ENCODE peak calls at places on chromosomes 1 and 21, in eight cellular contexts. P is HepG2, O is upper lobe of left lung, Q is Panc1, H is GM12878, K is HCT116, V is GM23338, Y is K562. W is an unnamed sample.

GRCh38 chr1:208235983-208236761 is 8.0 kb downstream of the PLXNA2 start:
- ATAC-seq in P (peak), O (no peak), Q (no peak), H (peak), K (no peak), V (no peak), Y (peak), W (peak)

GRCh38 chr1:62213075-62213914 is 18.6 kb downstream of the L1TD1 start:
- ATAC-seq in P (no peak), O (no peak), Q (no peak), H (no peak), K (no peak), V (peak), Y (no peak), W (no peak)

GRCh38 chr1:26098602-26099001 is 13.0 kb upstream of the PDIK1L start:
- ATAC-seq in P (no peak), O (no peak), Q (no peak), H (no peak), K (no peak), V (no peak), Y (no peak), W (no peak)

GRCh38 chr1:239816090-239816812 is 275.4 kb upstream of the FMN2 start:
- ATAC-seq in P (peak), O (peak), Q (peak), H (no peak), K (no peak), V (peak), Y (no peak), W (peak)

GRCh38 chr1:119253366-119253765 is 112.9 kb upstream of the WARS2 start:
- ATAC-seq in P (no peak), O (no peak), Q (no peak), H (no peak), K (no peak), V (no peak), Y (no peak), W (no peak)

GRCh38 chr1:14538335-14538734 is 60.1 kb upstream of the KAZN start:
- ATAC-seq in P (no peak), O (no peak), Q (no peak), H (peak), K (peak), V (peak), Y (peak), W (no peak)

GRCh38 chr1:227072991-227073390 is 132.9 kb downstream of the COQ8A start:
- ATAC-seq in P (no peak), O (no peak), Q (no peak), H (peak), K (no peak), V (no peak), Y (no peak), W (no peak)

GRCh38 chr1:178564086-178564782 is 51.3 kb downstream of the TEX35 start:
- ATAC-seq in P (peak), O (no peak), Q (no peak), H (no peak), K (no peak), V (no peak), Y (no peak), W (no peak)

GRCh38 chr1:111446967-111447892 is 1.8 kb downstream of the WDR77 start:
- ATAC-seq in P (no peak), O (no peak), Q (no peak), H (no peak), K (no peak), V (no peak), Y (no peak), W (no peak)

GRCh38 chr1:79638382-79638781 is 631.9 kb upstream of the ADGRL4 start:
- ATAC-seq in P (no peak), O (no peak), Q (no peak), H (peak), K (no peak), V (no peak), Y (no peak), W (no peak)

GRCh38 chr21:26732442-26733221 is 112.6 kb downstream of the ADAMTS1 start:
- ATAC-seq in P (peak), O (peak), Q (no peak), H (no peak), K (peak), V (peak), Y (no peak), W (peak)

GRCh38 chr1:202850593-202851362 is 38.2 kb downstream of the RABIF start:
- ATAC-seq in P (peak), O (no peak), Q (no peak), H (no peak), K (no peak), V (no peak), Y (no peak), W (no peak)

GRCh38 chr1:192907545-192908243 is 98.9 kb downstream of the RGS2 start:
- ATAC-seq in P (no peak), O (no peak), Q (no peak), H (peak), K (no peak), V (no peak), Y (no peak), W (peak)

GRCh38 chr1:78627321-78627720 is 7.1 kb downstream of the IFI44L start:
- ATAC-seq in P (no peak), O (no peak), Q (no peak), H (no peak), K (no peak), V (no peak), Y (no peak), W (no peak)

GRCh38 chr21:35578350-35578782 is 482.0 kb downstream of the SETD4 start:
- ATAC-seq in P (no peak), O (no peak), Q (no peak), H (no peak), K (no peak), V (no peak), Y (no peak), W (no peak)

GRCh38 chr1:230117694-230118093 is 50.7 kb downstream of the GALNT2 start:
- ATAC-seq in P (no peak), O (no peak), Q (no peak), H (no peak), K (no peak), V (no peak), Y (no peak), W (no peak)

GRCh38 chr1:159100589-159100988 is 24.0 kb upstream of the AIM2 start:
- ATAC-seq in P (no peak), O (no peak), Q (no peak), H (no peak), K (no peak), V (no peak), Y (no peak), W (no peak)

GRCh38 chr1:155940993-155941844 is at the start of gene RXFP4:
- ATAC-seq in P (peak), O (peak), Q (peak), H (peak), K (peak), V (peak), Y (peak), W (no peak)

GRCh38 chr1:182713939-182714338 is 29.6 kb upstream of the RGS8 start:
- ATAC-seq in P (no peak), O (no peak), Q (no peak), H (no peak), K (no peak), V (no peak), Y (no peak), W (no peak)

GRCh38 chr1:41341756-41342562 is 19.3 kb upstream of the FOXO6 start:
- ATAC-seq in P (peak), O (no peak), Q (peak), H (no peak), K (peak), V (peak), Y (peak), W (no peak)

GRCh38 chr1:212118872-212119260 is 83.3 kb downstream of the DTL start:
- ATAC-seq in P (no peak), O (no peak), Q (no peak), H (peak), K (no peak), V (no peak), Y (no peak), W (no peak)

GRCh38 chr1:55974714-55975441 is 604.5 kb downstream of the PLPP3 start:
- ATAC-seq in P (no peak), O (no peak), Q (no peak), H (no peak), K (no peak), V (no peak), Y (no peak), W (peak)

GRCh38 chr1:220594356-220594755 is 66.4 kb downstream of the MARK1 start:
- ATAC-seq in P (no peak), O (no peak), Q (no peak), H (no peak), K (no peak), V (no peak), Y (no peak), W (no peak)

GRCh38 chr1:7695181-7696117 is 75.6 kb upstream of the VAMP3 start:
- ATAC-seq in P (no peak), O (no peak), Q (no peak), H (no peak), K (no peak), V (no peak), Y (no peak), W (no peak)

GRCh38 chr1:180912801-180913616 is at the start of gene KIAA1614:
- ATAC-seq in P (no peak), O (no peak), Q (peak), H (peak), K (no peak), V (peak), Y (no peak), W (peak)

GRCh38 chr1:32892368-32893197 is 6.3 kb downstream of the HPCA start:
- ATAC-seq in P (peak), O (no peak), Q (peak), H (peak), K (peak), V (peak), Y (peak), W (peak)

GRCh38 chr1:150022357-150022756 is 11.8 kb upstream of the OTUD7B start:
- ATAC-seq in P (no peak), O (peak), Q (no peak), H (no peak), K (peak), V (peak), Y (peak), W (no peak)

GRCh38 chr1:208917719-208918118 is 665.8 kb upstream of the CAMK1G start:
- ATAC-seq in P (no peak), O (no peak), Q (no peak), H (no peak), K (no peak), V (no peak), Y (no peak), W (no peak)

GRCh38 chr1:19495000-19495656 is 9.8 kb upstream of the CAPZB start:
- ATAC-seq in P (no peak), O (no peak), Q (no peak), H (no peak), K (no peak), V (no peak), Y (peak), W (peak)

GRCh38 chr1:188782220-188782841 is 1695.3 kb downstream of the BRINP3 start:
- ATAC-seq in P (peak), O (peak), Q (peak), H (peak), K (peak), V (peak), Y (peak), W (no peak)

GRCh38 chr1:213381572-213382084 is 330.6 kb downstream of the RPS6KC1 start:
- ATAC-seq in P (no peak), O (no peak), Q (peak), H (no peak), K (no peak), V (peak), Y (no peak), W (no peak)

GRCh38 chr1:229848762-229849677 is 218.0 kb upstream of the GALNT2 start:
- ATAC-seq in P (peak), O (no peak), Q (peak), H (peak), K (peak), V (peak), Y (peak), W (no peak)

GRCh38 chr1:193952778-193953374 is 766.5 kb upstream of the B3GALT2 start:
- ATAC-seq in P (no peak), O (no peak), Q (no peak), H (no peak), K (no peak), V (no peak), Y (no peak), W (no peak)

GRCh38 chr1:8201331-8201861 is 116.5 kb upstream of the SLC45A1 start:
- ATAC-seq in P (peak), O (peak), Q (peak), H (no peak), K (peak), V (peak), Y (no peak), W (no peak)

GRCh38 chr21:37208741-37209225 is 58.4 kb downstream of the VPS26C start:
- ATAC-seq in P (peak), O (no peak), Q (no peak), H (peak), K (no peak), V (no peak), Y (no peak), W (no peak)

GRCh38 chr1:24793762-24794161 is 48.5 kb downstream of the CLIC4 start:
- ATAC-seq in P (no peak), O (no peak), Q (no peak), H (no peak), K (no peak), V (no peak), Y (no peak), W (peak)

GRCh38 chr1:114260805-114261488 is 107.3 kb upstream of the SYT6 start:
- ATAC-seq in P (no peak), O (no peak), Q (no peak), H (no peak), K (no peak), V (no peak), Y (no peak), W (no peak)

DNA sequence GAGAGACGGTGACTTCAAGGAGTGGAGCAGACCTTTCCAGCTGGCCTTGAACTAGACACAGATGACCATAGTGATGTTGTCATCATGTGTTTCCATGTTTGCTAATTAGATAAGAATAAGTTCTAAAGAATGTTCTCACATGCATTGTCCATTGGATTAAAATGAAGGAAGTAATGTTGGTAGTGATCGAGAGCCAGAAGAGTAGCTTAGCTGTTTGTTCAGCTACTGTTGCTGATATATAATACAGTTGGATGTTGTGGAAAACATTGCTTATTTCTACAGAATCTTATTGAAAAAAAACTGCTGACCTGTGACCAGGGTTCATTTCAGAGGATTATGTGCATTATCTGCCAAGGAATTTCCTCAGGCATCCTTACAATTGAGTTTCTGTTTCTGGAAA is 249.1 kb upstream of the POGK start:
- ATAC-seq in P (no peak), O (no peak), Q (no peak), H (no peak), K (no peak), V (no peak), Y (no peak), W (no peak)
- TF ChIP-seq POLR2AphosphoS5 in P (no peak), O (no peak), Q (no peak), H (no peak), K (no peak), V (no peak), Y (no peak), W (no peak)

DNA sequence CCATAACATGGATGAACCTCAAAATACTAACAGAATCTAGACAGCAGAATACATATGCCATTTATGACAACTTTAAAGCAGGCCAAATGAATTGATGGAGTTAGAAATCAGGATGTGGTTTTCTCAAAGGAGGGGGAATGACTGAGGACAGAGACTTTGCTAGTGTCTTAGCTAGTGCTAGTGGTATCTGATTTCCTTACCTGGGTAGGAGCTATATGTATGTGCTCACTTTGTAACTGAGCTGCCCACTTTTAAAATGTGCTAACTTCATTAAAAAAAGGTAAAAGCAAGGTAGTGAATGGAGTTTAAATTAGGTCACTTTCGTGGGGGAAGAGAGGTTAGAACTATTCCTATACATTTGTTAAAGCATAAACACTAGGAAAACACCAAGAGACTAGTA is 2.6 kb downstream of the GTF2B start:
- ATAC-seq in P (no peak), O (no peak), Q (no peak), H (peak), K (no peak), V (no peak), Y (peak), W (no peak)
- TF ChIP-seq POLR2AphosphoS5 in P (no peak), O (no peak), Q (no peak), H (no peak), K (no peak), V (no peak), Y (no peak), W (no peak)

GRCh38 chr1:109161836-109162606 is 48.1 kb downstream of the ELAPOR1 start:
- ATAC-seq in P (peak), O (peak), Q (no peak), H (peak), K (no peak), V (peak), Y (peak), W (peak)
- TF ChIP-seq POLR2AphosphoS5 in P (no peak), O (no peak), Q (no peak), H (no peak), K (no peak), V (no peak), Y (no peak), W (no peak)

DNA sequence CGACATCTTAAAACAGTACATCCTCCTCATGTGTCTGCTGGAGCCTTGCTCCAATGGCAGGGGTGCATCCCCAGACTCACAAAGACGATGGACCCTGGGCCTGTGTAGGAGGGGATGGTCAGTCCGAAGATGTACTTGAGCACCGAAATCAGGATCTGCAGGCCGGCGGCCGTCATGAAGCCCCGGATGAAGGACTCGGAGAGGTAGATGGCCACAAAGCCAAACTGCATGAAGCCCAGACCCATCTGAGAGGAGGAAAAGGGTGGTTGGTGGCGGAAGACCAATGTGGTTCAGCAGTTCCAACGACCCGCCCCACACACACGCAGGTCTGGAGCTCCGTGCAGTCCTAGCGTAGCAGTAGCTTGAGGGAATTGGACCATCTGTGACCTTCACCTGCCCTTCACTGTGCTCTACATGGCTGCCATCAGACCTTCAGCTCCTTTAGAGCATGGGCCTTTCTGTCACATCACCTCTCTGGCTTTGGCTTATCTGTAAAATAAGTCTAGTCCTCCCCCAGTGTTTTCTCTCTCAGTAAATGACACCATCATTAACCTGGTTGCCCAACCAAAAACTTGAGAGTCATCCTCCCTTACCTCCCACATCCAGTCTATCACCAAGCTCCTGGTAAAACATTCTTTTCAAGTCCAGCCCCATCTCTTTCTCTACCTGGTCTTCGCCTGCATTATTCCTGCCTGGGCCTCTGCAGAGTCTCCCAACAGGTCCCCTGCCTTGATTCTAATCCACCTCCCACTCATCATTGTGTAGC is 13.3 kb downstream of the SLC26A9 start:
- ATAC-seq in P (no peak), O (no peak), Q (no peak), H (no peak), K (no peak), V (no peak), Y (peak), W (no peak)
- TF ChIP-seq POLR2AphosphoS5 in P (no peak), O (no peak), Q (no peak), H (no peak), K (no peak), V (no peak), Y (no peak), W (no peak)

DNA sequence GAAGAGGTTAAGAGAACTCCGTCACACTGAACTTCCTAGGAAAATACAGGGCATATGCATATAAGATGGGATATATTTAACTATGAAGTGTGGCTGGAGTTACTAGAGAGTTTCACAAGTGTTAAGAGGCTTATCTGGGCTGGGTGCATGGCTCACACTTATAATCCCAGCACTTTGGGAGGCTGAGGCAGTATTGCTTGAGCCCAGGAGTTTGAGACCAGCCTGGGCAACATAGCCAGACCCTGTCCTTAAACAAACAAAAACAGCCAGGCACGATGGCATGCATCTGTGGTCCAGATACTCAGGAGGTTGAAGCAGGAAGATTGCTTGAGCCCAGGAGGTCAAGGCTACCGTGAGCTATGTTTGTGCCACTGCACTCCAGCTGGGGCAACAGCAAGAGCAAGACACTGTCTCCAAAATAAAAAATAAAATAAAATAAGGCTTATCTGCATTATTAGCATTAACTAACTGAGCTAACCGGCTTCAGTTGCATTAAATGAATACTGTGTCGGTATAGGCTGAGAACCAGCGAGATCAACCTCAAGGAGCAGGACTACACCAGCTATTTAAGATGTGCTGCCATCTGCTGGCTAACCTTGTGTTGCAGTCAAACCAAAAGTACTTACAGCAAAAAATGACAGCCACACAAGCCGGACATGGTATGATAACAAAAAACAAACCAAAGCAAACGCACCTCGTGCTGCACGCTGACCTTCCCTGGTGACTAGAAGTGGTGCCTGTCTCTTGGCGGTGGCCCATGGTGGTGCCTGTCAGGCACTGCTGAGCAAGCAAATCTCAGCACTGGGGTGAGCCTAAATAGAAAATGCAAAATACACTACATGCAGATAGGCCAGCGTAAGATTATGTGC is 19.7 kb upstream of the RBBP5 start:
- ATAC-seq in P (peak), O (peak), Q (peak), H (peak), K (peak), V (peak), Y (peak), W (peak)
- TF ChIP-seq POLR2AphosphoS5 in P (no peak), O (no peak), Q (no peak), H (no peak), K (no peak), V (no peak), Y (no peak), W (peak)

GRCh38 chr1:171126504-171126903 is 35.8 kb downstream of the FMO3 start:
- ATAC-seq in P (no peak), O (no peak), Q (no peak), H (no peak), K (no peak), V (no peak), Y (no peak), W (peak)
- TF ChIP-seq POLR2AphosphoS5 in P (no peak), O (no peak), Q (no peak), H (no peak), K (no peak), V (no peak), Y (no peak), W (no peak)